ENCODE peak calls at places on chromosomes 3 and 15, in nine cellular contexts. One of them, this sample, is unnamed.
A peak's percentile ranks its signal among the peaks of the same experiment; 100 is the strongest.

GRCh38 chr3:38007754-38008090 is 17.1 kb downstream of the VILL start:
- DNase-seq in hepatocyte: no peak
- DNase-seq in SK-N-SH: no peak
- DNase-seq in RWPE2: no peak
- DNase-seq in fibroblast of lung: no peak
- DNase-seq in stomach: no peak
- DNase-seq in HepG2: no peak
- DNase-seq in heart right ventricle: no peak
- DNase-seq in neuronal stem cell: no peak
- DNase-seq in this sample: no peak

GRCh38 chr15:98703291-98703690 is 55.0 kb downstream of the IGF1R start:
- DNase-seq in stomach: no peak
- DNase-seq in heart right ventricle: no peak
- DNase-seq in fibroblast of lung: no peak
- DNase-seq in hepatocyte: no peak
- DNase-seq in neuronal stem cell: no peak
- DNase-seq in RWPE2: no peak
- DNase-seq in SK-N-SH: no peak
- DNase-seq in HepG2: no peak
- DNase-seq in this sample: no peak

GRCh38 chr15:64507293-64507802 is 47.0 kb downstream of the ZNF609 start:
- DNase-seq in neuronal stem cell: no peak
- DNase-seq in fibroblast of lung: peak; percentile 89
- DNase-seq in hepatocyte: peak; percentile 87
- DNase-seq in RWPE2: no peak
- DNase-seq in stomach: peak; percentile 84
- DNase-seq in heart right ventricle: peak; percentile 53
- DNase-seq in HepG2: peak; percentile 36
- DNase-seq in SK-N-SH: peak; percentile 68
- DNase-seq in this sample: peak; percentile 34

GRCh38 chr15:75811616-75812015 is 31.6 kb upstream of the UBE2Q2 start:
- DNase-seq in HepG2: no peak
- DNase-seq in heart right ventricle: no peak
- DNase-seq in fibroblast of lung: no peak
- DNase-seq in neuronal stem cell: no peak
- DNase-seq in hepatocyte: no peak
- DNase-seq in SK-N-SH: no peak
- DNase-seq in RWPE2: no peak
- DNase-seq in stomach: no peak
- DNase-seq in this sample: no peak

GRCh38 chr15:30062881-30063280 is 19.9 kb upstream of the GOLGA8J start:
- DNase-seq in heart right ventricle: no peak
- DNase-seq in HepG2: no peak
- DNase-seq in hepatocyte: no peak
- DNase-seq in neuronal stem cell: no peak
- DNase-seq in fibroblast of lung: no peak
- DNase-seq in stomach: no peak
- DNase-seq in SK-N-SH: no peak
- DNase-seq in RWPE2: no peak
- DNase-seq in this sample: no peak

GRCh38 chr3:188164248-188164687 is 10.3 kb downstream of the LPP start:
- DNase-seq in hepatocyte: no peak
- DNase-seq in stomach: peak; percentile 60
- DNase-seq in RWPE2: no peak
- DNase-seq in HepG2: peak; percentile 40
- DNase-seq in neuronal stem cell: no peak
- DNase-seq in fibroblast of lung: no peak
- DNase-seq in SK-N-SH: no peak
- DNase-seq in heart right ventricle: no peak
- DNase-seq in this sample: no peak

GRCh38 chr3:30631237-30631961 is 25.0 kb downstream of the TGFBR2 start:
- DNase-seq in RWPE2: no peak
- DNase-seq in hepatocyte: no peak
- DNase-seq in fibroblast of lung: peak; percentile 63
- DNase-seq in heart right ventricle: no peak
- DNase-seq in SK-N-SH: no peak
- DNase-seq in HepG2: peak; percentile 66
- DNase-seq in neuronal stem cell: no peak
- DNase-seq in stomach: no peak
- DNase-seq in this sample: peak; percentile 77

GRCh38 chr15:39511915-39512260 is 69.0 kb upstream of the THBS1 start:
- DNase-seq in fibroblast of lung: peak; percentile 87
- DNase-seq in SK-N-SH: no peak
- DNase-seq in HepG2: no peak
- DNase-seq in neuronal stem cell: no peak
- DNase-seq in heart right ventricle: no peak
- DNase-seq in hepatocyte: no peak
- DNase-seq in RWPE2: no peak
- DNase-seq in stomach: no peak
- DNase-seq in this sample: no peak

GRCh38 chr3:114144909-114145688 is 33.8 kb downstream of the DRD3 start:
- DNase-seq in heart right ventricle: no peak
- DNase-seq in SK-N-SH: no peak
- DNase-seq in stomach: peak; percentile 28
- DNase-seq in neuronal stem cell: no peak
- DNase-seq in fibroblast of lung: peak; percentile 90
- DNase-seq in RWPE2: no peak
- DNase-seq in HepG2: no peak
- DNase-seq in hepatocyte: no peak
- DNase-seq in this sample: no peak

GRCh38 chr3:79461129-79461792 is 306.5 kb downstream of the ROBO1 start:
- DNase-seq in fibroblast of lung: no peak
- DNase-seq in HepG2: no peak
- DNase-seq in RWPE2: no peak
- DNase-seq in stomach: no peak
- DNase-seq in heart right ventricle: no peak
- DNase-seq in hepatocyte: no peak
- DNase-seq in SK-N-SH: peak; percentile 3
- DNase-seq in neuronal stem cell: no peak
- DNase-seq in this sample: no peak

GRCh38 chr3:103906808-103907207 is 1459.9 kb upstream of the ALCAM start:
- DNase-seq in HepG2: no peak
- DNase-seq in SK-N-SH: no peak
- DNase-seq in stomach: no peak
- DNase-seq in hepatocyte: no peak
- DNase-seq in heart right ventricle: no peak
- DNase-seq in RWPE2: no peak
- DNase-seq in neuronal stem cell: no peak
- DNase-seq in fibroblast of lung: no peak
- DNase-seq in this sample: no peak

GRCh38 chr15:62343397-62343796 is 178.3 kb upstream of the C2CD4B start:
- DNase-seq in RWPE2: no peak
- DNase-seq in HepG2: no peak
- DNase-seq in neuronal stem cell: no peak
- DNase-seq in heart right ventricle: no peak
- DNase-seq in fibroblast of lung: no peak
- DNase-seq in stomach: no peak
- DNase-seq in hepatocyte: no peak
- DNase-seq in SK-N-SH: no peak
- DNase-seq in this sample: no peak

GRCh38 chr3:191175102-191175501 is 23.9 kb upstream of the OSTN start:
- DNase-seq in RWPE2: no peak
- DNase-seq in hepatocyte: no peak
- DNase-seq in HepG2: no peak
- DNase-seq in fibroblast of lung: no peak
- DNase-seq in stomach: no peak
- DNase-seq in heart right ventricle: no peak
- DNase-seq in SK-N-SH: no peak
- DNase-seq in neuronal stem cell: no peak
- DNase-seq in this sample: no peak

GRCh38 chr3:15263120-15263519 is 57.1 kb downstream of the CAPN7 start:
- DNase-seq in neuronal stem cell: no peak
- DNase-seq in heart right ventricle: no peak
- DNase-seq in RWPE2: no peak
- DNase-seq in HepG2: no peak
- DNase-seq in fibroblast of lung: no peak
- DNase-seq in stomach: no peak
- DNase-seq in SK-N-SH: no peak
- DNase-seq in hepatocyte: no peak
- DNase-seq in this sample: no peak

GRCh38 chr3:187870360-187871203 is 125.3 kb upstream of the BCL6 start:
- DNase-seq in stomach: no peak
- DNase-seq in neuronal stem cell: no peak
- DNase-seq in SK-N-SH: no peak
- DNase-seq in hepatocyte: no peak
- DNase-seq in fibroblast of lung: no peak
- DNase-seq in heart right ventricle: no peak
- DNase-seq in HepG2: no peak
- DNase-seq in RWPE2: no peak
- DNase-seq in this sample: no peak

GRCh38 chr15:34754674-34755418 is at the start of gene GJD2:
- DNase-seq in neuronal stem cell: peak; percentile 51
- DNase-seq in hepatocyte: peak; percentile 41
- DNase-seq in RWPE2: no peak
- DNase-seq in stomach: no peak
- DNase-seq in SK-N-SH: peak; percentile 82
- DNase-seq in fibroblast of lung: no peak
- DNase-seq in HepG2: no peak
- DNase-seq in heart right ventricle: no peak
- DNase-seq in this sample: no peak

GRCh38 chr3:77134801-77135200 is 94.9 kb downstream of the ROBO2 start:
- DNase-seq in stomach: no peak
- DNase-seq in heart right ventricle: no peak
- DNase-seq in HepG2: no peak
- DNase-seq in SK-N-SH: no peak
- DNase-seq in neuronal stem cell: no peak
- DNase-seq in hepatocyte: no peak
- DNase-seq in fibroblast of lung: no peak
- DNase-seq in RWPE2: no peak
- DNase-seq in this sample: no peak

GRCh38 chr3:10555263-10555662 is 49.9 kb upstream of the ATP2B2 start:
- DNase-seq in neuronal stem cell: no peak
- DNase-seq in fibroblast of lung: no peak
- DNase-seq in hepatocyte: no peak
- DNase-seq in HepG2: no peak
- DNase-seq in stomach: no peak
- DNase-seq in RWPE2: peak; percentile 7
- DNase-seq in SK-N-SH: no peak
- DNase-seq in heart right ventricle: no peak
- DNase-seq in this sample: no peak
- H3K4me1 ChIP-seq in neuronal stem cell: peaks cover 31% of the 10 kb centered on the region
- H3K4me1 ChIP-seq in fibroblast of lung: no peaks in the 10 kb centered on the region
- H3K4me1 ChIP-seq in hepatocyte: no peaks in the 10 kb centered on the region
- H3K4me1 ChIP-seq in HepG2: no peaks in the 10 kb centered on the region
- H3K4me1 ChIP-seq in stomach: no peaks in the 10 kb centered on the region
- H3K4me1 ChIP-seq in RWPE2: peaks cover 10% of the 10 kb centered on the region
- H3K4me1 ChIP-seq in SK-N-SH: no peaks in the 10 kb centered on the region
- H3K4me1 ChIP-seq in heart right ventricle: no peaks in the 10 kb centered on the region
- H3K4me1 ChIP-seq in this sample: peaks cover 17% of the 10 kb centered on the region

GRCh38 chr3:139307601-139308146 is 36.1 kb upstream of the MRPS22 start:
- DNase-seq in RWPE2: no peak
- DNase-seq in hepatocyte: no peak
- DNase-seq in fibroblast of lung: no peak
- DNase-seq in HepG2: no peak
- DNase-seq in SK-N-SH: no peak
- DNase-seq in heart right ventricle: no peak
- DNase-seq in stomach: no peak
- DNase-seq in neuronal stem cell: no peak
- DNase-seq in this sample: no peak
- H3K4me1 ChIP-seq in RWPE2: peaks cover 24% of the 10 kb centered on the region
- H3K4me1 ChIP-seq in hepatocyte: peaks cover 11% of the 10 kb centered on the region
- H3K4me1 ChIP-seq in fibroblast of lung: peaks cover 29% of the 10 kb centered on the region
- H3K4me1 ChIP-seq in HepG2: peaks cover 2% of the 10 kb centered on the region
- H3K4me1 ChIP-seq in SK-N-SH: peaks cover 3% of the 10 kb centered on the region
- H3K4me1 ChIP-seq in heart right ventricle: no peaks in the 10 kb centered on the region
- H3K4me1 ChIP-seq in stomach: no peaks in the 10 kb centered on the region
- H3K4me1 ChIP-seq in neuronal stem cell: peaks cover 9% of the 10 kb centered on the region
- H3K4me1 ChIP-seq in this sample: no peaks in the 10 kb centered on the region

GRCh38 chr3:197371521-197372075 is 73.2 kb upstream of the DLG1 start:
- DNase-seq in neuronal stem cell: no peak
- DNase-seq in heart right ventricle: no peak
- DNase-seq in hepatocyte: no peak
- DNase-seq in stomach: no peak
- DNase-seq in HepG2: no peak
- DNase-seq in RWPE2: no peak
- DNase-seq in SK-N-SH: no peak
- DNase-seq in fibroblast of lung: no peak
- DNase-seq in this sample: no peak
- H3K4me1 ChIP-seq in neuronal stem cell: peaks cover 33% of the 10 kb centered on the region
- H3K4me1 ChIP-seq in heart right ventricle: peaks cover 5% of the 10 kb centered on the region
- H3K4me1 ChIP-seq in hepatocyte: peaks cover 32% of the 10 kb centered on the region
- H3K4me1 ChIP-seq in stomach: peaks cover 28% of the 10 kb centered on the region
- H3K4me1 ChIP-seq in HepG2: peaks cover 71% of the 10 kb centered on the region
- H3K4me1 ChIP-seq in RWPE2: peaks cover 72% of the 10 kb centered on the region
- H3K4me1 ChIP-seq in SK-N-SH: peaks cover 39% of the 10 kb centered on the region
- H3K4me1 ChIP-seq in fibroblast of lung: peaks cover 17% of the 10 kb centered on the region
- H3K4me1 ChIP-seq in this sample: no peaks in the 10 kb centered on the region

GRCh38 chr3:71724171-71724453 is 1.1 kb downstream of the EIF4E3 start:
- DNase-seq in RWPE2: no peak
- DNase-seq in fibroblast of lung: no peak
- DNase-seq in HepG2: no peak
- DNase-seq in stomach: no peak
- DNase-seq in SK-N-SH: no peak
- DNase-seq in heart right ventricle: no peak
- DNase-seq in hepatocyte: no peak
- DNase-seq in neuronal stem cell: no peak
- DNase-seq in this sample: no peak

GRCh38 chr3:71726106-71726505 is 904 bp upstream of the EIF4E3 start:
- DNase-seq in heart right ventricle: no peak
- DNase-seq in neuronal stem cell: no peak
- DNase-seq in SK-N-SH: no peak
- DNase-seq in RWPE2: no peak
- DNase-seq in stomach: no peak
- DNase-seq in fibroblast of lung: no peak
- DNase-seq in HepG2: no peak
- DNase-seq in hepatocyte: no peak
- DNase-seq in this sample: peak; percentile 56

GRCh38 chr3:71723452-71724170 is 1.6 kb downstream of the EIF4E3 start:
- DNase-seq in neuronal stem cell: no peak
- DNase-seq in RWPE2: no peak
- DNase-seq in HepG2: no peak
- DNase-seq in SK-N-SH: no peak
- DNase-seq in heart right ventricle: no peak
- DNase-seq in fibroblast of lung: no peak
- DNase-seq in hepatocyte: no peak
- DNase-seq in stomach: no peak
- DNase-seq in this sample: peak; percentile 69

GRCh38 chr3:71725279-71725991 is at the start of gene EIF4E3:
- DNase-seq in SK-N-SH: peak; percentile 93
- DNase-seq in neuronal stem cell: peak; percentile 45
- DNase-seq in stomach: peak; percentile 44
- DNase-seq in fibroblast of lung: peak; percentile 16
- DNase-seq in HepG2: no peak
- DNase-seq in RWPE2: no peak
- DNase-seq in hepatocyte: peak; percentile 75
- DNase-seq in heart right ventricle: peak; percentile 46
- DNase-seq in this sample: peak; percentile 24

DNA sequence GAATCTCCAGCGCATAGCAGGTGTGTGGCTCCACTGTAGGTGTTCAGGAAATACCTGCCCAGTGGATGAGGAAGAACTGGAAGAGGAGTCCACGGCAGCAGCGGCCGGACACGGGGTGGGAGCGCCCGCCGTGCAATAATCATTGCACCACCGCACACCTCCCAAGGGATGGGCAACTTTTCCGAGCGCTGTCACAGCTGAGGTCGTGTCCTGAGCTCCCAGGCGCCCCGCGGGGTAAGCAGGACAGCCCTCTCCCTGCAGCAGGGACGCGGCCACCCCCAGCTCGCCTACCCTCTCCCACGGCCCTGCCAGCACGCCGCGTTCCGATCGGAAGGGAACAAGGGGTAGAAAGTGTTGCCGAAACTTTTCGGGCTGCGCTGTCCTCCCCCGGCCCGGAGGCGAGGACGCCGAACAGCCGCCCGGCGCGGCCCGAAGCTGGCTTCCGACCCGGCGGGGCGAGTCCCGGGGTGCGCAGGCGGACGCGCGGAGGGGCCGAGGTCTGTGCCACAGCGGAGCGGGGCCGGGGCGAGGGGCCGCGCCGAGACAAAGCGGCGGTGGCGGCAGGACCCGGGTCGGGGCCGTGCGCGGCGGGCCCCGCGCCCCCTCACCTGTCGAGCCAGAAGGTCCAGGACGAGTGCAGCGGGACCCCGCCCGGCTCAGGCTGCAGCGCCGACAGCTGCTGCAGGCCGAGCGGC is 471 bp downstream of the EIF4E3 start:
- DNase-seq in HepG2: no peak
- DNase-seq in RWPE2: no peak
- DNase-seq in SK-N-SH: peak; percentile 80
- DNase-seq in stomach: peak; percentile 43
- DNase-seq in fibroblast of lung: no peak
- DNase-seq in neuronal stem cell: peak; percentile 24
- DNase-seq in heart right ventricle: peak; percentile 61
- DNase-seq in hepatocyte: peak; percentile 65
- DNase-seq in this sample: peak; percentile 56
- H3K4me1 ChIP-seq in HepG2: peaks cover 6% of the 10 kb centered on the region
- H3K4me1 ChIP-seq in RWPE2: peaks cover 8% of the 10 kb centered on the region
- H3K4me1 ChIP-seq in SK-N-SH: peaks cover 22% of the 10 kb centered on the region
- H3K4me1 ChIP-seq in stomach: peaks cover 34% of the 10 kb centered on the region
- H3K4me1 ChIP-seq in fibroblast of lung: peaks cover 4% of the 10 kb centered on the region
- H3K4me1 ChIP-seq in neuronal stem cell: peaks cover 15% of the 10 kb centered on the region
- H3K4me1 ChIP-seq in heart right ventricle: peaks cover 23% of the 10 kb centered on the region
- H3K4me1 ChIP-seq in hepatocyte: peaks cover 6% of the 10 kb centered on the region
- H3K4me1 ChIP-seq in this sample: peaks cover 55% of the 10 kb centered on the region

This sample was measured in naive thymus-derived CD4-positive, alpha-beta T cell.